ENCODE peak calls at places on chromosomes 3 and 15, in ten cellular contexts. H is GM23338, D is neural progenitor cell, I is GM23248, T is Karpas-422, L is fibroblast of lung, S is IMR-90, R is K562, W is PC-3, X is SK-N-SH. O is an unnamed sample. For H4K20me1 and H3K27me3, the result is how much of the 10 kb centered on the place peaks cover.

GRCh38 chr3:39196671-39197446 is 4.5 kb upstream of the XIRP1 start:
- DNase-seq in H (no peak), D (no peak), I (no peak), T (no peak), L (peak), S (peak), R (no peak), W (peak), X (no peak), O (no peak)

GRCh38 chr15:77546870-77547269 is 85.8 kb downstream of the LINGO1 start:
- DNase-seq in H (no peak), D (no peak), I (no peak), T (no peak), L (no peak), S (no peak), R (no peak), W (no peak), X (no peak), O (no peak)

GRCh38 chr3:87041191-87041590 is 50.2 kb upstream of the VGLL3 start:
- DNase-seq in H (no peak), D (no peak), I (no peak), T (no peak), L (no peak), S (no peak), R (no peak), W (peak), X (no peak), O (no peak)

GRCh38 chr15:42111924-42112323 is 17.6 kb upstream of the PLA2G4D start:
- DNase-seq in H (no peak), D (no peak), I (no peak), T (no peak), L (no peak), S (no peak), R (no peak), W (no peak), X (no peak), O (no peak)

GRCh38 chr15:71559098-71559497 is 251.3 kb upstream of the NR2E3 start:
- DNase-seq in H (no peak), D (no peak), I (peak), T (no peak), L (peak), S (peak), R (no peak), W (peak), X (no peak), O (no peak)

GRCh38 chr15:80507638-80508316 is 103.6 kb downstream of the ARNT2 start:
- DNase-seq in H (no peak), D (no peak), I (peak), T (no peak), L (peak), S (peak), R (no peak), W (no peak), X (no peak), O (no peak)

GRCh38 chr3:134485075-134485536 is 679 bp downstream of the ANAPC13 start:
- DNase-seq in H (peak), D (peak), I (peak), T (peak), L (peak), S (no peak), R (peak), W (peak), X (peak), O (no peak)

GRCh38 chr3:141544697-141545096 is 57.9 kb downstream of the RASA2 start:
- DNase-seq in H (no peak), D (no peak), I (no peak), T (no peak), L (no peak), S (no peak), R (no peak), W (no peak), X (no peak), O (no peak)

GRCh38 chr3:107661447-107662108 is 138.8 kb downstream of the BBX start:
- DNase-seq in H (no peak), D (no peak), I (peak), T (no peak), L (peak), S (no peak), R (no peak), W (no peak), X (no peak), O (no peak)

GRCh38 chr15:68384451-68385239 is 47.3 kb downstream of the ITGA11 start:
- DNase-seq in H (no peak), D (no peak), I (peak), T (no peak), L (peak), S (peak), R (no peak), W (peak), X (peak), O (peak)

GRCh38 chr3:16377196-16377595 is 112.2 kb downstream of the OXNAD1 start:
- DNase-seq in H (no peak), D (no peak), I (no peak), T (peak), L (no peak), S (no peak), R (no peak), W (no peak), X (no peak), O (no peak)
- H4K20me1 ChIP-seq in H (under half), D (under half), I (under half), T (under half), L (under half), S (under half), R (under half), W (under half), X (under half), O (under half)

GRCh38 chr3:13865106-13865505 is 14.8 kb downstream of the WNT7A start:
- DNase-seq in H (no peak), D (no peak), I (no peak), T (no peak), L (no peak), S (no peak), R (no peak), W (no peak), X (no peak), O (no peak)

GRCh38 chr3:13863929-13864595 is 15.8 kb downstream of the WNT7A start:
- DNase-seq in H (no peak), D (no peak), I (no peak), T (no peak), L (no peak), S (no peak), R (no peak), W (no peak), X (no peak), O (no peak)

GRCh38 chr3:13865581-13866405 is 14.1 kb downstream of the WNT7A start:
- DNase-seq in H (no peak), D (no peak), I (no peak), T (no peak), L (no peak), S (no peak), R (no peak), W (no peak), X (no peak), O (no peak)

GRCh38 chr3:13861461-13861860 is 18.4 kb downstream of the WNT7A start:
- DNase-seq in H (no peak), D (no peak), I (no peak), T (no peak), L (no peak), S (no peak), R (no peak), W (no peak), X (no peak), O (no peak)

DNA sequence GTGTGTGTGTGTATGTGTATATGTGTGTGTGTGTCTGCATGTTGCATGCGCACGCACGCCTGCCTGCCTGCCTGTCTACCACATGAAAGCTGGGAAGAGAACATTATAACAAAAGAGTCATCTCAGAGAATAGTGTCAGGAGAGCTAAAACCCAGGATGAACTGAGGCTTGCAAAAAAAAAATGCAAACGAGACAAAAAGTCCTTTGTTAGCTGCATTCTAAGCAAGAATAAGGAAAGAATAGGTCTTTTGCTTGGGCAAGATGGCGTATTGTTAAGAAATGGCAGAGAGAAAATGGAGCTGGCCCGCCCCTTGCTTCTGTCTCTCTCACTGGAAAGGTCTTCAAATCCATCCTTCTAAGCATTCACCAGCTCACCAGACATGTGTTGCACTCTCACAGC is 16.4 kb downstream of the WNT7A start:
- DNase-seq in H (no peak), D (peak), I (no peak), T (no peak), L (no peak), S (no peak), R (no peak), W (no peak), X (no peak), O (no peak)
- H3K27me3 ChIP-seq in H (under half), D (under half), I (under half), T (under half), L (under half), S (under half), R (half or more), W (under half), X (under half), O (under half)

GRCh38 chr15:35751421-35752133 is 205.6 kb upstream of the DPH6 start:
- DNase-seq in H (peak), D (peak), I (peak), T (peak), L (peak), S (peak), R (peak), W (peak), X (peak), O (no peak)
- H3K4me3 ChIP-seq in H (no peak), D (no peak), I (no peak), T (no peak), L (no peak), S (no peak), R (no peak), W (peak), X (no peak), O (no peak)

DNA sequence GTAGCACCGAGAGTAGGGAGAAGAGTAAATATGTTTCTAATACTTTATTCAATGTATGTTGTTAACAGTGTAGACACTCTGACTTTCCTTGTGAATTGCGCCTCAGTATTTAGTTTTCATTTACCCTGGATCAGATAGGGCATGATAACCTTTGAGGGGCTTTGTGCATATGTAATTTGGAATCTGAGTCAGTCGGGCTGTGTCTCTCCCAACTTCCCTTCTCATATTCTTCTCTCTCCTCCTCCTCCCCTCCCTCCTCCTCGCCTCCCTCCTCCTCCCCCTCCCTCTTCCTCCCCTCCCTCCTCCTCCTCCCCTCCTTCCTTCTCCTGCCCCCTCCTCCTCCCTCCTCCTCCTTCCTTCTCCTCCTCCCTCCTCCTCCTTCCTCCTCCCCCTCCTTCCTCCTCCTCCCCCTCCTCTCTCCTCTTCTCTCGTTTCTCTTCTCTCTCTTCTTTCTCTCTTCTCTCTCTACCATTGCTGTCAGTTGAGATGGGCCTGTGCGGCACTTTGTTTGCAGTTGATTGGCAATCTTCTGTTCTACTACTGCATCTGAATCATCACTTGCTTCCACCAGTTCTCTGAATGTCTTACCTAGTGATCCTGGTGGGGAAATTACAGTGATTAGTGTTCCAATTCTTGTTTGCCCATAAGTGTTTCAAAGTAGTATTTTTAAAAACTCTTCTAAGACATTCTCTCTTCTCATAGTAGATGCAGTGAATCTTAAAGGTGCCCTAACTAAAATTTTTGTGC is 162.3 kb downstream of the PGPEP1L start:
- DNase-seq in H (peak), D (no peak), I (no peak), T (no peak), L (no peak), S (no peak), R (no peak), W (no peak), X (no peak), O (no peak)
- H4K20me1 ChIP-seq in H (under half), D (half or more), I (under half), T (under half), L (under half), S (half or more), R (under half), W (under half), X (under half), O (under half)

GRCh38 chr3:14600075-14600474 is 51.5 kb upstream of the CCDC174 start:
- DNase-seq in H (no peak), D (no peak), I (no peak), T (no peak), L (no peak), S (no peak), R (no peak), W (no peak), X (no peak), O (no peak)
- H3K27me3 ChIP-seq in H (under half), D (half or more), I (under half), T (under half), L (under half), S (under half), R (under half), W (under half), X (under half), O (under half)

GRCh38 chr3:32045091-32045964 is 61.1 kb upstream of the GPD1L start:
- DNase-seq in H (peak), D (peak), I (peak), T (no peak), L (peak), S (peak), R (no peak), W (peak), X (peak), O (peak)
- H3K4me3 ChIP-seq in H (no peak), D (no peak), I (no peak), T (no peak), L (no peak), S (no peak), R (no peak), W (peak), X (no peak), O (no peak)

O was measured in keratinocyte.